ENCODE peak calls at places on chromosomes 3 and 15, in seven cellular contexts. G is K562, V is HCT116, A is WTC11, B is H1, Q is HepG2, K is GM12878. N is an unnamed sample.

GRCh38 chr15:82680200-82681102 is 29.2 kb downstream of the AP3B2 start:
- DNase-seq in G (peak), V (no peak), A (peak), B (peak), Q (no peak), K (no peak), N (peak)

GRCh38 chr15:34682673-34683072 is 72.1 kb downstream of the GJD2 start:
- DNase-seq in G (no peak), V (peak), A (no peak), B (no peak), Q (no peak), K (no peak), N (no peak)

GRCh38 chr3:11455977-11456376 is 183.8 kb downstream of the ATG7 start:
- DNase-seq in G (no peak), V (no peak), A (no peak), B (no peak), Q (no peak), K (no peak), N (no peak)

GRCh38 chr15:36468746-36469145 is 110.7 kb upstream of the CDIN1 start:
- DNase-seq in G (no peak), V (no peak), A (no peak), B (no peak), Q (no peak), K (no peak), N (no peak)

GRCh38 chr15:51677453-51677852 is 3.9 kb upstream of the SCG3 start:
- DNase-seq in G (no peak), V (no peak), A (no peak), B (no peak), Q (no peak), K (no peak), N (no peak)

GRCh38 chr3:75332784-75333183 is 331.3 kb upstream of the FRG2C start:
- DNase-seq in G (no peak), V (no peak), A (no peak), B (no peak), Q (no peak), K (no peak), N (no peak)

GRCh38 chr15:33467146-33467815 is 156.5 kb downstream of the RYR3 start:
- DNase-seq in G (no peak), V (no peak), A (no peak), B (no peak), Q (no peak), K (no peak), N (no peak)

GRCh38 chr3:128167973-128168674 is 14.8 kb downstream of the EEFSEC start:
- DNase-seq in G (no peak), V (no peak), A (no peak), B (no peak), Q (peak), K (no peak), N (no peak)

GRCh38 chr3:114120211-114120610 is 58.6 kb downstream of the DRD3 start:
- DNase-seq in G (no peak), V (no peak), A (no peak), B (no peak), Q (no peak), K (no peak), N (no peak)

GRCh38 chr3:374459-374858 is 177.9 kb downstream of the CHL1 start:
- DNase-seq in G (no peak), V (no peak), A (no peak), B (no peak), Q (no peak), K (no peak), N (no peak)

GRCh38 chr15:65908876-65909275 is 39.6 kb downstream of the RAB11A start:
- DNase-seq in G (no peak), V (no peak), A (no peak), B (peak), Q (no peak), K (no peak), N (no peak)

GRCh38 chr15:97995881-97996603 is 35.5 kb downstream of the ARRDC4 start:
- DNase-seq in G (no peak), V (no peak), A (peak), B (peak), Q (no peak), K (no peak), N (peak)

GRCh38 chr3:149367021-149367840 is 10.2 kb downstream of the TM4SF1 start:
- DNase-seq in G (no peak), V (peak), A (no peak), B (no peak), Q (peak), K (no peak), N (no peak)

GRCh38 chr3:19436746-19437145 is 288.4 kb downstream of the KCNH8 start:
- DNase-seq in G (no peak), V (no peak), A (no peak), B (no peak), Q (no peak), K (no peak), N (no peak)

GRCh38 chr3:49703443-49703927 is 14.1 kb downstream of the RNF123 start:
- DNase-seq in G (peak), V (peak), A (peak), B (peak), Q (peak), K (no peak), N (peak)

GRCh38 chr3:61158676-61159075 is 92.6 kb downstream of the FHIT start:
- DNase-seq in G (no peak), V (no peak), A (no peak), B (no peak), Q (no peak), K (no peak), N (peak)

GRCh38 chr3:173743111-173743510 is 345.6 kb downstream of the NLGN1 start:
- DNase-seq in G (no peak), V (no peak), A (no peak), B (no peak), Q (no peak), K (no peak), N (no peak)

GRCh38 chr3:78494831-78495230 is 1273.0 kb downstream of the ROBO1 start:
- DNase-seq in G (no peak), V (no peak), A (no peak), B (no peak), Q (no peak), K (no peak), N (no peak)

GRCh38 chr3:127136024-127136600 is 56.8 kb upstream of the PRR23E start:
- DNase-seq in G (no peak), V (no peak), A (no peak), B (no peak), Q (no peak), K (no peak), N (no peak)

GRCh38 chr3:81602781-81603180 is 158.7 kb downstream of the GBE1 start:
- DNase-seq in G (no peak), V (no peak), A (no peak), B (no peak), Q (no peak), K (no peak), N (no peak)

GRCh38 chr15:65954289-65954741 is 85.0 kb downstream of the RAB11A start:
- DNase-seq in G (no peak), V (peak), A (peak), B (peak), Q (no peak), K (no peak), N (no peak)

GRCh38 chr3:29683306-29683993 is 402.6 kb downstream of the RBMS3 start:
- DNase-seq in G (no peak), V (no peak), A (no peak), B (no peak), Q (no peak), K (peak), N (peak)

GRCh38 chr3:141600331-141600730 is 113.5 kb downstream of the RASA2 start:
- DNase-seq in G (no peak), V (no peak), A (no peak), B (no peak), Q (no peak), K (no peak), N (no peak)

GRCh38 chr15:86743283-86743903 is 663.7 kb downstream of the AGBL1 start:
- DNase-seq in G (peak), V (no peak), A (peak), B (peak), Q (peak), K (no peak), N (peak)

GRCh38 chr3:43477600-43477999 is 144.2 kb downstream of the ANO10 start:
- DNase-seq in G (no peak), V (no peak), A (no peak), B (no peak), Q (no peak), K (no peak), N (no peak)

GRCh38 chr15:62618432-62618831 is 424.1 kb upstream of the TPM1 start:
- DNase-seq in G (no peak), V (no peak), A (no peak), B (no peak), Q (no peak), K (no peak), N (no peak)

GRCh38 chr3:188941103-188941502 is 230.7 kb upstream of the TPRG1 start:
- DNase-seq in G (no peak), V (no peak), A (no peak), B (no peak), Q (no peak), K (no peak), N (no peak)

GRCh38 chr3:17456650-17457049 is 285.8 kb downstream of the TBC1D5 start:
- DNase-seq in G (no peak), V (no peak), A (no peak), B (no peak), Q (no peak), K (no peak), N (no peak)

GRCh38 chr3:17459470-17459993 is 282.9 kb downstream of the TBC1D5 start:
- DNase-seq in G (no peak), V (no peak), A (no peak), B (no peak), Q (peak), K (no peak), N (no peak)

DNA sequence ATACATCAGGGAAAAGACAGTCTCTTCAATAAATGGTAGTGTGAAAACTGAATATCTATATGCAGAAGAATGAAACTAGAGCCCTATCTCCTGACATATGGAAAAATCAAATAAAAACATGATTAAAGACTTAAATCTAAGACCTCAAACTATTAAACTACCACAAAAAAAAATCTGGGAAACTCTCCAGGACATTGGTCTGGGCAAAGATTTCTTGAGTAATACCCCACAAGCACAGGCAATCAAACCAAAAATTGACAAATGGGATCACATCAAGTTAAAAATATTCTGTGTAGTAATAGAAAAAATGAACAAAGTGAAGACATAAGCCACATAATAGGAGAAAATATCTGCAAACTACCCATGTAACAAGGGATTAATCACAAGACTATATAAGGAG is 286.4 kb downstream of the TBC1D5 start:
- DNase-seq in G (no peak), V (no peak), A (no peak), B (no peak), Q (no peak), K (no peak), N (no peak)
- TF ChIP-seq SP1 in G (no peak), V (no peak), A (no peak), B (no peak), Q (no peak), K (no peak), N (no peak)

DNA sequence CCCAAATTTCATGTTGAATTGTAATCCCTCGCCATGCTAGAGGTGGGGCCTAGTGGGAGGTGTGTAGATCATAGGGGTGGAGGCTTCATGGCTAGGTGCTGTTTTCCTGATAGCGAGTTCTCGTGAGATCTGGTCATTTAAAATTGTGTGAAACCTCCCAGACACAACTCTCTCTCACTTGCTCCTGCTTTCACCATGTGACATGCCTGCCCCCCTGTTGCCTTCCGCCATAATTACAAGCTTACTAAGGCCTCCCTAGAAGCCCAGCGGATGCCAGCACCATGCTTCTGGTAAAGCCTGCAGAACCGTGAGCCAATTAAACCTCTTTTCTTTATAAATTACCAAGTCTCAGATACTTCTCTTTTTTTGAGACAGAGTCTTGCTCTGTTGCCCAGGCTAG is 36.0 kb downstream of the CCDC54 start:
- DNase-seq in G (no peak), V (no peak), A (peak), B (no peak), Q (no peak), K (no peak), N (no peak)
- TF ChIP-seq SP1 in G (no peak), V (no peak), A (no peak), B (no peak), Q (no peak), K (no peak), N (no peak)

GRCh38 chr3:133453383-133453782 is 53.5 kb downstream of the BFSP2 start:
- DNase-seq in G (no peak), V (no peak), A (no peak), B (no peak), Q (no peak), K (no peak), N (no peak)

GRCh38 chr3:133455960-133456359 is 56.1 kb downstream of the BFSP2 start:
- DNase-seq in G (peak), V (no peak), A (no peak), B (no peak), Q (no peak), K (no peak), N (no peak)

GRCh38 chr3:133451309-133451708 is 51.5 kb downstream of the BFSP2 start:
- DNase-seq in G (no peak), V (no peak), A (no peak), B (no peak), Q (no peak), K (no peak), N (no peak)

GRCh38 chr3:133455281-133455680 is 55.4 kb downstream of the BFSP2 start:
- DNase-seq in G (no peak), V (no peak), A (no peak), B (no peak), Q (no peak), K (no peak), N (no peak)

DNA sequence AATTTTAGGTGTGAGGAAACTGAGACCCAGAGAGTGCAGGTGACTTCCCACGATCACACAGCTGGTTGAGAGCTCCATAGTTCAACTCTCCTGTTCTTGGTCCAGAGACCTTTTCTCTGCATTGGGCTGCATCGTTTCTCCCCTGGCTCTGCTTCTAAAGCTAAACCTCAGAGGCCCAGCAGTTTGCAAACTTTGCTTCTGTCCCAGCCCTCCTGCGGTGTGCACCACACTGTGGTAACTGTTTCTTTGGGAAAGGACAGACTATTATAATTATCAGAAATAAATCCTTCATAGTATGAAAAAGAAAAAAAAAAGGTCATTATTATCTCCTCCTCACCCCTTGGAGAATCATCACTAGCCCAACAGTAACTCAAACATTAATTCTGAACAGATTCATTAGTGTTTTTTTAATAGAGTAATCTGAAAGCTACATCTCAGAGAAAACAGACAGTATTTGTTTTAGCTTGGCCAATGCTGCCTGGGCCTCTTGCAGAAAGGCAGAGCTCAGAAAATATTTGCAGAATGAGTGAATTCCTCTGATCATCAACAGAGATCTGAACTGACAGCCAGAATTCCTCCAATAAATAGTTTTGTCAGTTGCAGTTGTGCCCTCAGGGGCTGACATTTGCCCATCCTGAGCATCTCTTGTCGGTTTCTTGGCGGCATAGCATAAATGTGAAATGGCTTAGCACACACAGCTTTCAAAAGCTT is 52.9 kb downstream of the BFSP2 start:
- DNase-seq in G (no peak), V (no peak), A (no peak), B (no peak), Q (peak), K (no peak), N (no peak)
- TF ChIP-seq SP1 in G (no peak), V (no peak), A (no peak), B (no peak), Q (no peak), K (no peak), N (no peak)

GRCh38 chr3:41274944-41275668 is 75.8 kb downstream of the CTNNB1 start:
- DNase-seq in G (no peak), V (no peak), A (no peak), B (no peak), Q (peak), K (no peak), N (no peak)

GRCh38 chr3:41272667-41273066 is 73.4 kb downstream of the CTNNB1 start:
- DNase-seq in G (no peak), V (no peak), A (no peak), B (no peak), Q (no peak), K (no peak), N (no peak)

GRCh38 chr3:41276191-41276590 is 76.9 kb downstream of the CTNNB1 start:
- DNase-seq in G (no peak), V (no peak), A (no peak), B (no peak), Q (no peak), K (no peak), N (no peak)

DNA sequence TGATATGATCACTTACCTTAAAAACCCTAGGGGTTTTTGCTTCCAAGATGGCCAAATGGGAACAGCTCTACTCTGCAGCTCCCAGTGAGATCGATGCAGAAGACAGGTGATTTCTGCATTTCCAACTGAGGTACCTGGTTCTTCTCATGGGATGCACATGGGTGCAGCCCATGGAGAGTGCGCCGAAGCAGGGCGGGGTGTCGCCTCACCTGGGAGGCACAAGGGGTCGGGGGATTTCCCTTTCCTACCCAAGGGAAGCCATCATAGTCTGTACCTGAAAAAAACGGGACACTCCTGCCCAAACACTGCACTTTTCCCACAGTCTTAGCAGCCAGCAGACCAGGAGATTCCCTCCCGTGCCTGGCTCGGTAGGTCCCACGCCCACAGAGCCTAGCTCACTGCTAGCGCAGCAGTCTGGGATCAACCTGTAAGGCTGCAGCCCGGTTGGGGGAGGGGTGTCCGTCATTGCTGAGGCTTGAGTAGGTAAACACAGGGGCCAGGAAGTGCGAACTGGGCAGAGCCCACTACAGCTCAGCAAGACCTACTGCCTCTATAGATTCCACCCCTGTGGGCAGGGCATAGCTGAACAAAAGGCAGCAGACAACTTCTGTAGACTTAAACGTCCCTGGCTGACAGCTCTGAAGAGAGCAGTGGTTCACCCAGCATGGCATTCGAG is 78.6 kb downstream of the CTNNB1 start:
- DNase-seq in G (no peak), V (no peak), A (peak), B (peak), Q (peak), K (no peak), N (no peak)
- TF ChIP-seq SP1 in G (no peak), V (no peak), A (no peak), B (no peak), Q (peak), K (no peak), N (no peak)

DNA sequence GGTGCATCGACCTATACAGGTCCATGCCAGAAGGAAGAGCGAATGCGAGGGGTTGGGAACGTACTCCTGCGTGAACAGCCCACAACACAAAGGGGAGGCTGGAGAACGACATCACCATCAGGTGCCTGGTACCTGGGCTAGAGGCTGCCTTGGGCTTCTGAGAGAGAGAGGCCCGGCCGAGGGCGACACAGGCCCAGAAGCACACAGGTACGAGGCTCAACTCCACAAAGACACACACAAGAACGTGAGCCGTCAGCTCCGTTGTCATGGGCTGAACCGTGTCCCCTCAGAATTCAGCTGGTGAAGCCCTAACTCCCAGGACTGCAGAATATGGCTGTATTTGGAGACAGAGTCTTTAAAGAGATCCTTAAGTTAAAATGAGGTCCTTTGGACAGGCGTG is 134.3 kb downstream of the ATP10A start:
- DNase-seq in G (no peak), V (no peak), A (no peak), B (no peak), Q (no peak), K (no peak), N (no peak)
- TF ChIP-seq SP1 in G (no peak), V (no peak), A (no peak), B (no peak), Q (no peak), K (no peak), N (no peak)

GRCh38 chr3:169664034-169664820 is 715 bp upstream of the MECOM start:
- DNase-seq in G (no peak), V (no peak), A (no peak), B (peak), Q (no peak), K (no peak), N (no peak)
- TF ChIP-seq SP1 in G (no peak), V (no peak), A (no peak), B (no peak), Q (no peak), K (no peak), N (no peak)